ENCODE peak calls at places on chromosome 1, in four cellular contexts. Y, M, R and X are unnamed samples.

GRCh38 chr1:47837866-47838561 is 159.2 kb downstream of the TRABD2B start:
- DNase-seq in Y (no peak), M (no peak), R (peak; percentile 15), X (peak; percentile 28)

GRCh38 chr1:93631626-93632365 is 49.8 kb downstream of the BCAR3 start:
- DNase-seq in Y (no peak), M (no peak), R (no peak), X (no peak)

GRCh38 chr1:173210273-173210672 is 3.1 kb upstream of the TNFSF4 start:
- DNase-seq in Y (no peak), M (no peak), R (no peak), X (no peak)

GRCh38 chr1:5579966-5580365 is 412.3 kb downstream of the NPHP4 start:
- DNase-seq in Y (peak; percentile 1), M (no peak), R (no peak), X (no peak)

GRCh38 chr1:61782771-61783170 is 40.5 kb downstream of the PATJ start:
- DNase-seq in Y (no peak), M (no peak), R (no peak), X (no peak)

GRCh38 chr1:173405281-173405680 is 71.9 kb upstream of the PRDX6 start:
- DNase-seq in Y (no peak), M (no peak), R (no peak), X (no peak)

GRCh38 chr1:35838693-35839245 is 31.0 kb downstream of the AGO4 start:
- DNase-seq in Y (no peak), M (no peak), R (no peak), X (no peak)

GRCh38 chr1:235442788-235443429 is 61.3 kb downstream of the B3GALNT2 start:
- DNase-seq in Y (no peak), M (no peak), R (no peak), X (no peak)

GRCh38 chr1:243254233-243254926 is 701 bp downstream of the CEP170 start:
- DNase-seq in Y (peak; percentile 30), M (peak; percentile 59), R (peak; percentile 86), X (peak; percentile 86)

GRCh38 chr1:27934818-27935549 is at the start of gene SMPDL3B:
- DNase-seq in Y (peak; percentile 31), M (peak; percentile 68), R (no peak), X (no peak)

GRCh38 chr1:46653405-46653853 is 14.7 kb downstream of the ATPAF1 start:
- DNase-seq in Y (no peak), M (no peak), R (no peak), X (no peak)

GRCh38 chr1:225596152-225596551 is 56.8 kb downstream of the ENAH start:
- DNase-seq in Y (no peak), M (no peak), R (no peak), X (no peak)

GRCh38 chr1:222912730-222913129 is 97.9 kb downstream of the DISP1 start:
- DNase-seq in Y (no peak), M (no peak), R (no peak), X (no peak)

GRCh38 chr1:147580200-147580557 is 38.9 kb downstream of the BCL9 start:
- DNase-seq in Y (no peak), M (no peak), R (no peak), X (no peak)

GRCh38 chr1:41361495-41362356 is 492 bp downstream of the FOXO6 start:
- DNase-seq in Y (no peak), M (no peak), R (peak; percentile 69), X (no peak)

GRCh38 chr1:230350208-230350921 is 75.8 kb downstream of the PGBD5 start:
- DNase-seq in Y (no peak), M (no peak), R (peak; percentile 88), X (no peak)

GRCh38 chr1:203569490-203570318 is 56.9 kb upstream of the ATP2B4 start:
- DNase-seq in Y (no peak), M (no peak), R (no peak), X (no peak)

GRCh38 chr1:84941843-84942242 is 48.8 kb upstream of the LPAR3 start:
- DNase-seq in Y (no peak), M (no peak), R (no peak), X (no peak)

GRCh38 chr1:84944767-84945486 is 51.9 kb upstream of the LPAR3 start:
- DNase-seq in Y (peak; percentile 69), M (peak; percentile 83), R (no peak), X (no peak)

GRCh38 chr1:84949664-84950063 is 47.2 kb downstream of the MCOLN2 start:
- DNase-seq in Y (no peak), M (no peak), R (no peak), X (no peak)

GRCh38 chr1:84946631-84947030 is 50.3 kb downstream of the MCOLN2 start:
- DNase-seq in Y (no peak), M (no peak), R (no peak), X (no peak)

GRCh38 chr1:84947536-84948410 is 49.1 kb downstream of the MCOLN2 start:
- DNase-seq in Y (no peak), M (no peak), R (no peak), X (no peak)
- H3K27ac ChIP-seq in Y (no peak overlapping the region), M (no peak overlapping the region), R (no peak overlapping the region), X (no peak overlapping the region)

GRCh38 chr1:2909797-2910196 is 108.3 kb upstream of the TTC34 start:
- DNase-seq in Y (no peak), M (no peak), R (no peak), X (no peak)
- TF ChIP-seq CTCF in Y (no peak), M (no peak), R (no peak), X (no peak)

GRCh38 chr1:183604048-183604808 is 14.0 kb upstream of the NCF2 start:
- DNase-seq in Y (no peak), M (peak; percentile 45), R (no peak), X (no peak)
- H3K27ac ChIP-seq in Y (no peak overlapping the region), M (no peak overlapping the region), R (no peak overlapping the region), X (peak overlapping the region; percentile 51)

GRCh38 chr1:60088620-60089155 is 15.1 kb upstream of the C1orf87 start:
- DNase-seq in Y (no peak), M (no peak), R (no peak), X (no peak)
- TF ChIP-seq CTCF in Y (peak; percentile 24), M (no peak), R (no peak), X (no peak)

DNA sequence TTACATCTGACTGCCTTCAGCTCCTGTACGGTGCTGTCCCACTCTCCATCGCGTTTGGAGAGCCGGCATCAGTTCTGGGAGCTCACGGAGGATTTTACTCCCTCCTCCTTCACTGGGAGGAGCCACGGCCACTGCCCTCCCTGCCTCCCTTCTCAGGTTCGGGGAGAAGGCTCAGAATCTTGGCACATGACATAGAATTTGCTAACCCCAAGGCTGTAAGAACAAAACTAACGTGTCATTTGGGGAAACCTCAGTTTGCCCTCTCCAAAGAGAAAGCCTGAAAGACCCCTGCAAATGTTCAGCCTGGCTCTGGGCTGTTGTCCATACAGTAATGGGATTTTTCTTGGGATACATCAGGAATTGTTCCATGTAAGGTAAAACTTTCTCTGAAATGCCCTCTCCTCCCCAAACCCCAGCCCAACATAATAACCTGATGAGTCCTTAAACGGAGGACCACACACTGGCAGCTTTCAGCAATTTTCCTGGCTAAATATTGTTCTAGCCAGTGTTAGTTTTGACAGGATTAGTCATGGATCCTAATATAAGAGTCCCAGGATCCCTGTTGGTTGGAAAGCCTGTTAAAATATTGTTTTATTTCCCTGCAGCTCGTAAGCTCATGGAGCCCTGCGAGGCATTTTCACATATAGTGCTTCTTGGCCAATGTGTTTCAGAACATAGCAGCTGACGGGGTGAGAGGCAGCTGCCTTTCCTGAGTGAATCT is 98.8 kb downstream of the RHOU start:
- DNase-seq in Y (no peak), M (no peak), R (no peak), X (no peak)
- H3K27ac ChIP-seq in Y (no peak overlapping the region), M (no peak overlapping the region), R (no peak overlapping the region), X (no peak overlapping the region)

DNA sequence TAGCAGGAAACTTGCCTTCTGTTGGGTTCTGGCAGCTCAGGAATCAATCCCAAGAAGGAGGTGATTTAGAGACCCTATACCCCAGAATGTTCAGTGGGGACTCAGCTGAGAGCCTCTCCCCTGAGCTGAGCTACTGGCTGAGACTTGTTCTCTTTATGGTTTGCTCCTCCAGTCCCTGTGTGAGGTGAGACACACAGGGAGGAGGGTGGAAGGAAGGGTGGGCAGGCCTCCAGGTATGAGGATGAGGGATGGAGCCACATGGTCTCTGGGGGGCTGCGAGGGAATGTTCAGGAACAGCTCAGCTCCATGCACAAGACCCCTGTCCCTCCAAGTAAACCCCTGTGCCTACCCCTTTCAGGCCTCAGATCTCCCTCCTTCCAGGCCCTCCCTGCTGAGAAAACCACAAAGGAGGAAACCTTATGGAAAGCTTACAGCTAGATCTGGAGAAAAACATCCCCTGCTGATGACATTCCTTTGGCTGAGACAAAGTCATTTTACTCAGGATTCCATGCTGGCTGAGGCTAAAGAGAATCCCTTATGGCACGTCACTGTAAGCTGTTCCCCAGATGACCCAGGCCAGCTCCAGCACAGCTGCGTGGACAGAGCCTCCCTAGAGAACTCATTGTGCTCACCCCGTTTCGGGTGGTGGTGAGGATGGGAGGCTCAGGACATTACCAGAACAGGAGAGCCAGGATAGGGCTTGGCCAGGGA is 91.5 kb upstream of the IPO9 start:
- DNase-seq in Y (no peak), M (no peak), R (peak; percentile 82), X (no peak)
- TF ChIP-seq CTCF in Y (no peak), M (no peak), R (no peak), X (no peak)

GRCh38 chr1:154862927-154863701 is 7.0 kb downstream of the KCNN3 start:
- DNase-seq in Y (no peak), M (no peak), R (no peak), X (no peak)

GRCh38 chr1:154863702-154864174 is 6.3 kb downstream of the KCNN3 start:
- DNase-seq in Y (no peak), M (no peak), R (peak; percentile 90), X (no peak)

GRCh38 chr1:154859786-154860153 is 10.3 kb downstream of the KCNN3 start:
- DNase-seq in Y (no peak), M (no peak), R (peak; percentile 90), X (no peak)

GRCh38 chr1:154860154-154860870 is 9.8 kb downstream of the KCNN3 start:
- DNase-seq in Y (no peak), M (no peak), R (peak; percentile 84), X (no peak)

DNA sequence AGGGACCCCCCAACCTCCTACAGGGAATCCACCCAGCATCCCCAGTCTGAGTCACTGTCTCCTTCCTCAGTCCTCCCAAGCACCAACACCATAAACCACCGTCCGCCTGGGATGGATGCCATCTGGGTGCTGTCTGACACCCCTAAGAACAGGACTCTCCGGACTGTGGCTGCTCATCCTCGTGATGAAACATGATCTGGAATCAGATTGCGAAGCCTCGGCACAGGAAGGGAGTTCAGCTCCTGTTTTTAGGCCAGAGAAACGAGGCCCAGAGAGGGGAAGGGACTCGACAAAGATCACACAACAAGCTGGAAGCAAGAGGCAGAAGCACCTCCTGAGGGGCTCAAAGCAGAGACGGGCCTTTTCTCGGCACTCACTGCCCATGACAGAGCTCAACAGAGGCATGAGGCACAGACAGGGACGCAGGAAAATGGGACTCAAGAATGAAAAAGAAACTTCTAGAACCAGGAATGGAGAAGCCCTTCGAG is 8.4 kb downstream of the KCNN3 start:
- DNase-seq in Y (no peak), M (no peak), R (peak; percentile 82), X (no peak)
- H3K27ac ChIP-seq in Y (no peak overlapping the region), M (no peak overlapping the region), R (peak overlapping the region; percentile 96), X (no peak overlapping the region)

GRCh38 chr1:117828206-117828605 is 101.2 kb downstream of the GDAP2 start:
- DNase-seq in Y (no peak), M (no peak), R (peak; percentile 69), X (peak; percentile 90)
- TF ChIP-seq CTCF in Y (no peak), M (no peak), R (no peak), X (no peak)